ENCODE peak calls at places on chromosomes 16 and 17, in five cellular contexts. J is Kasumi-1; V is activated CD4-positive, alpha-beta T cell treated with anti-CD3 and anti-CD28 coated beads, Interleukin-2, amount 50 U/mL, for 1 hour; M is PC-3; Q is HL-60. U is an unnamed sample.

GRCh38 chr16:87635541-87636049 is 33.3 kb downstream of the JPH3 start:
- DNase-seq in M (peak), V (peak), Q (peak), J (peak), U (peak)

GRCh38 chr17:6610011-6610410 is 30.5 kb downstream of the KIAA0753 start:
- DNase-seq in M (no peak), V (no peak), J (no peak), Q (no peak), U (no peak)

GRCh38 chr17:66636111-66636510 is 198.8 kb upstream of the CACNG5 start:
- DNase-seq in J (peak), V (no peak), M (no peak), Q (no peak), U (no peak)

GRCh38 chr16:66275795-66276428 is 90.6 kb upstream of the CDH5 start:
- DNase-seq in Q (no peak), V (no peak), J (peak), M (peak), U (peak)

GRCh38 chr16:72952404-72953301 is 95.3 kb downstream of the ZFHX3 start:
- DNase-seq in Q (no peak), J (no peak), V (no peak), M (peak), U (no peak)

GRCh38 chr16:78571880-78572279 is 472.4 kb downstream of the WWOX start:
- DNase-seq in V (no peak), J (no peak), M (no peak), Q (no peak), U (no peak)

GRCh38 chr17:75707096-75707720 is 14.1 kb upstream of the ITGB4 start:
- DNase-seq in Q (no peak), V (no peak), M (peak), J (no peak), U (no peak)

GRCh38 chr16:79194291-79194690 is 406.2 kb downstream of the MAF start:
- DNase-seq in V (no peak), Q (no peak), M (no peak), J (no peak), U (no peak)

GRCh38 chr16:49854227-49855203 is 1.4 kb downstream of the ZNF423 start:
- DNase-seq in Q (no peak), V (no peak), J (no peak), M (no peak), U (no peak)

GRCh38 chr16:68031951-68032350 is 8.9 kb downstream of the DUS2 start:
- DNase-seq in M (peak), Q (no peak), J (no peak), V (no peak), U (no peak)

GRCh38 chr17:27634026-27634335 is 3.0 kb downstream of the LGALS9 start:
- DNase-seq in M (no peak), V (no peak), Q (no peak), J (no peak), U (no peak)

GRCh38 chr16:12345349-12345748 is 368.8 kb downstream of the SNX29 start:
- DNase-seq in V (no peak), M (no peak), J (no peak), Q (no peak), U (no peak)

GRCh38 chr17:29195465-29196081 is 15.4 kb upstream of the MYO18A start:
- DNase-seq in J (peak), V (no peak), M (peak), Q (peak), U (no peak)

GRCh38 chr16:72783716-72784320 is 264.1 kb downstream of the ZFHX3 start:
- DNase-seq in Q (no peak), J (no peak), M (peak), V (no peak), U (no peak)

GRCh38 chr17:27247071-27247957 is 46.6 kb upstream of the WSB1 start:
- DNase-seq in V (no peak), Q (no peak), M (peak), J (no peak), U (no peak)

GRCh38 chr17:31509095-31509804 is 117.8 kb downstream of the RAB11FIP4 start:
- DNase-seq in M (no peak), Q (no peak), J (no peak), V (no peak), U (no peak)

GRCh38 chr17:44942456-44942855 is 5.1 kb downstream of the KIF18B start:
- DNase-seq in M (no peak), V (no peak), Q (no peak), J (no peak), U (no peak)

GRCh38 chr17:17161759-17162158 is 44.4 kb downstream of the PLD6 start:
- DNase-seq in J (no peak), V (no peak), Q (no peak), M (no peak), U (no peak)

GRCh38 chr17:75153854-75154194 is 488 bp downstream of the JPT1 start:
- DNase-seq in J (no peak), M (peak), V (no peak), Q (no peak), U (no peak)

GRCh38 chr17:57874434-57875108 is 24.7 kb upstream of the MRPS23 start:
- DNase-seq in Q (no peak), M (no peak), J (peak), V (no peak), U (peak)

GRCh38 chr16:54266363-54266955 is 20.1 kb downstream of the IRX3 start:
- DNase-seq in V (no peak), Q (peak), M (no peak), J (no peak), U (no peak)

GRCh38 chr16:84489141-84489540 is 15.3 kb downstream of the MEAK7 start:
- DNase-seq in V (no peak), M (no peak), Q (no peak), J (no peak), U (no peak)

GRCh38 chr16:49085689-49086088 is 195.9 kb downstream of the CBLN1 start:
- DNase-seq in Q (no peak), M (no peak), J (no peak), V (no peak), U (no peak)

GRCh38 chr17:50817142-50817751 is 18.1 kb upstream of the WFIKKN2 start:
- DNase-seq in J (peak), Q (no peak), V (peak), M (peak), U (no peak)

GRCh38 chr17:75719732-75720131 is 1.5 kb upstream of the ITGB4 start:
- DNase-seq in M (peak), V (no peak), J (no peak), Q (no peak), U (no peak)

GRCh38 chr17:76048711-76049110 is 21.6 kb upstream of the EVPL start:
- DNase-seq in M (peak), Q (no peak), V (no peak), J (no peak), U (no peak)

GRCh38 chr17:10316986-10317834 is 55.6 kb downstream of the MYH13 start:
- DNase-seq in J (no peak), M (peak), V (peak), Q (no peak), U (no peak)

U was measured in frontal cortex.